ENCODE peak calls at places on chromosome 4, in four cellular contexts. D, X, I and W are unnamed samples.

GRCh38 chr4:144451771-144452170 is 194.2 kb upstream of the HHIP start:
- DNase-seq in D (no peak), X (no peak), I (no peak), W (no peak)

GRCh38 chr4:108030332-108030731 is 40.6 kb downstream of the HADH start:
- DNase-seq in D (peak; percentile 51), X (peak; percentile 79), I (no peak), W (no peak)

GRCh38 chr4:99436976-99437655 is 2.0 kb upstream of the ADH7 start:
- DNase-seq in D (no peak), X (peak; percentile 24), I (no peak), W (no peak)

GRCh38 chr4:113434247-113434587 is 327.3 kb downstream of the CAMK2D start:
- DNase-seq in D (no peak), X (peak; percentile 60), I (no peak), W (no peak)

GRCh38 chr4:80184791-80185756 is 12.2 kb upstream of the PRDM8 start:
- DNase-seq in D (no peak), X (no peak), I (no peak), W (no peak)

GRCh38 chr4:176339936-176340761 is 20.4 kb downstream of the SPCS3 start:
- DNase-seq in D (no peak), X (no peak), I (no peak), W (no peak)

GRCh38 chr4:53563824-53564223 is 27.5 kb downstream of the LNX1 start:
- DNase-seq in D (peak; percentile 72), X (peak; percentile 80), I (no peak), W (no peak)

GRCh38 chr4:99457676-99458075 is 22.5 kb upstream of the ADH7 start:
- DNase-seq in D (no peak), X (no peak), I (no peak), W (no peak)

GRCh38 chr4:101020956-101021355 is 326.4 kb downstream of the PPP3CA start:
- DNase-seq in D (peak; percentile 84), X (peak; percentile 33), I (no peak), W (no peak)

GRCh38 chr4:610411-611261 is 14.7 kb upstream of the PDE6B start:
- DNase-seq in D (peak; percentile 96), X (peak; percentile 24), I (peak; percentile 58), W (no peak)

GRCh38 chr4:55729306-55730142 is 90.1 kb upstream of the EXOC1L start:
- DNase-seq in D (no peak), X (no peak), I (no peak), W (no peak)

GRCh38 chr4:78545275-78546246 is 6.0 kb upstream of the ANXA3 start:
- DNase-seq in D (peak; percentile 47), X (peak; percentile 18), I (no peak), W (no peak)

GRCh38 chr4:104870495-104871228 is 276.0 kb upstream of the TET2 start:
- DNase-seq in D (no peak), X (no peak), I (no peak), W (no peak)

GRCh38 chr4:88166608-88167007 is 8.2 kb upstream of the ABCG2 start:
- DNase-seq in D (no peak), X (no peak), I (no peak), W (no peak)
- TF ChIP-seq CTCF in D (no peak), X (no peak), I (no peak), W (no peak)

GRCh38 chr4:138981930-138982390 is 33.6 kb upstream of the NOCT start:
- DNase-seq in D (peak; percentile 69), X (peak; percentile 63), I (no peak), W (no peak)
- TF ChIP-seq CTCF in D (no peak), X (peak; percentile 43), I (no peak), W (no peak)

DNA sequence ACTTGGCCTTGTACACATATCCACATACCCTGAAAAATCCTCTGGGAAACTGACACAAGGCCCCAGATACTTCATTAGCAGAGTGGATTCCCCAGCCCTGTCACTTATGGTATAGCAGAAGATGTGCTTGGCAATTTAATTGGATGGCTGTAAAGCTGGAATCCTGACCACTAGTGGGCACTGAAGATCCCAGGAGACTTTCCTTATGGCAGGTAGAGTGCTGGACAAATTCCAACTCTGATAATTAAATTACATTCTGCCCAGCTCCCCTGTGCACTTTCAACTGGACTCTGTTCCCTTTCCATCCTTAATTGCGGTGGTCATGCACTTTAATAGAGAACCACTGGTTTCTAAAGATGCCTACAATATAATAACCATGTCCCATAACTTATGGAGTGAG is 119.8 kb downstream of the DCK start:
- DNase-seq in D (peak; percentile 27), X (no peak), I (no peak), W (no peak)
- TF ChIP-seq CTCF in D (no peak), X (no peak), I (no peak), W (no peak)

GRCh38 chr4:173192375-173193162 is 24.0 kb downstream of the GALNT7 start:
- DNase-seq in D (peak; percentile 57), X (no peak), I (no peak), W (no peak)
- TF ChIP-seq CTCF in D (no peak), X (no peak), I (no peak), W (no peak)

DNA sequence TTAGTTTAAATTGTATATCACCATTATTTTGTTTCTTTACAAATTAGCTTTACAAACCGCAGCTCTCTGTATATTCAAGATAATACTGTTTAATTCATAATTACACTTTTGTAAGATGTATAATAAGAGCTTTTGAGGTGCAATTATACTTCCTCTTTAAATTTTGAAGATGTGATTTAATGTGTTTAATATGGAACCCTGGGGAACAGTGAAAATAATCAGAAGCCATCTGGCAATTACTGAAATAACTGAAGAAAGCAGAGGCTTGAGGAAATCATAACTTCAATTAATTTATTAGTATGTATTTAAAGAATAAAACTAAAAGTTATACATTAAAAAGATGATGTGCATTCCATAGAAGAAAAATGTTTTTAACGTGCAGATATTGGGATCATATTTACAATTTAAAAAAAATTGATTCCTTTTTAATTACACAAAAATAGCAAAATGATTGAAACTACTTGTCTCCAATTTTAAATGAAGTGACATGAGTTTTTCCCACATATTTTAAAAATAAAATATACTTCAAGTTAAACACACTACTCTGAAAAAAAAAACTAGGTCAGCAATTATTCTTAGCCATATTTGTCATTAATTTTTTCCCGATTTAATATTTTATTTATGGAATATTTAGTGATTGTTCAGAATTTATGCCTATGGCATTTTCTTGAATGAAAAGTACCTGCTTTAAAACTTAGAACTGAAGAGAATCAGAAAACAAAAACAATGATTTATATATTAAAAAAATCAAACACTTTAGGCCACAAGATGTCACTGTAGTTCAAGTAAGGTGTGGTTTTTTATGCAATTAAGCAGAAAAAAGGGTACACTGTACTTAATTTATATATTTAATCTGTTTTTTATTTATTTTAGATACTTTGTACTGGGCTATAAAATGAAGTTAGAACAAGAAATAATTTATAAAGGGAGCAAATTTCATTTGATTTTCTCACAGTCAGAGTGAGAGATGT is 942.7 kb upstream of the NDST4 start:
- DNase-seq in D (peak; percentile 36), X (no peak), I (no peak), W (no peak)
- TF ChIP-seq CTCF in D (peak; percentile 44), X (peak; percentile 21), I (no peak), W (no peak)

DNA sequence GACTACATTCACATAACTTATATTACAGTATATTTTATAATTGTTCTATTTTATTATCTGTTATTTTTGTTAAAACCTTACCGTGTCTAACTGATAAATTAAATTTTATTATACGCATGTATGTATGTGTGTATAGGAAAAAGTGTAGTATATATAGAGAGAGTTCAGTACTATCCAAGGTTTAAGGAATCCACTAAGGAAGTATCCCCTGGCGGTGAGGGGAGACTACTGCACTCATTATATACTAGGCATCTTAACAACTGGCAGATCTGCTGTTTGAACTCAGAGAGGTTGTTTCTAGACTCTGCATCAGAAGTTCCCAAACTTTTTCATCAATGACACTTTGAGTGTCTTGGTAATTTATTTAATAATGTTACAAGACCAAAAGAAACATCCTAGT is 70.9 kb downstream of the NDST4 start:
- DNase-seq in D (peak; percentile 17), X (no peak), I (no peak), W (no peak)
- TF ChIP-seq CTCF in D (no peak), X (peak; percentile 37), I (no peak), W (no peak)

GRCh38 chr4:126223784-126224407 is 909.1 kb downstream of the FAT4 start:
- DNase-seq in D (peak; percentile 39), X (peak; percentile 26), I (no peak), W (no peak)
- TF ChIP-seq CTCF in D (peak; percentile 62), X (peak; percentile 89), I (no peak), W (no peak)

DNA sequence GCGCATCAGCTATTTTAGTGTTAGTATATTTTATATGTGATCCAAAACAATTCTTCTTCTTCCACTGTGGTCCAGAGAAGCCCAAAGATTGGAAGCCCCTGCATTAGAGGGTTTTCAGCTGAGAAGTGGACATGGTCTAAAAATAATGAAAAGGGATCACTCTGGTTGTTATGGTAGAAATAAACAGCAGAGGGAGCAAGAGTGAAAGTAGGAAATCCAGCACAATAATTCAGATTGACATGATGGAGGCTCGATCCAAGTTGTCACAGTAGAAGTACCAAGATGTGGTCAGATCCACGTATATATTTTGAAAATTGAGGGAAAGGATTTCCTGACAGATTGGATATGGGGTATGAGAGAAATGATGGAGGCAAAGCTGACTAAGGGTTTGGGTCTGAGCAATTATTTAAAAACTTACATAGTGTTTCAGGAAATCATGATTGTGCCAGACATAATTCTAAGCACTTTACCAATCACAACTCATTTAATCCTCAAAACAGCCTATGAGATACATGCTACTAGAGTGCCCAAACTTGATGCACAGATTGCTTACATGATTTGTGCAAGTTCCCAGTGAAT is 17.0 kb upstream of the TMEM144 start:
- DNase-seq in D (peak; percentile 60), X (peak; percentile 20), I (no peak), W (no peak)
- TF ChIP-seq CTCF in D (peak; percentile 51), X (peak; percentile 64), I (peak; percentile 65), W (no peak)

DNA sequence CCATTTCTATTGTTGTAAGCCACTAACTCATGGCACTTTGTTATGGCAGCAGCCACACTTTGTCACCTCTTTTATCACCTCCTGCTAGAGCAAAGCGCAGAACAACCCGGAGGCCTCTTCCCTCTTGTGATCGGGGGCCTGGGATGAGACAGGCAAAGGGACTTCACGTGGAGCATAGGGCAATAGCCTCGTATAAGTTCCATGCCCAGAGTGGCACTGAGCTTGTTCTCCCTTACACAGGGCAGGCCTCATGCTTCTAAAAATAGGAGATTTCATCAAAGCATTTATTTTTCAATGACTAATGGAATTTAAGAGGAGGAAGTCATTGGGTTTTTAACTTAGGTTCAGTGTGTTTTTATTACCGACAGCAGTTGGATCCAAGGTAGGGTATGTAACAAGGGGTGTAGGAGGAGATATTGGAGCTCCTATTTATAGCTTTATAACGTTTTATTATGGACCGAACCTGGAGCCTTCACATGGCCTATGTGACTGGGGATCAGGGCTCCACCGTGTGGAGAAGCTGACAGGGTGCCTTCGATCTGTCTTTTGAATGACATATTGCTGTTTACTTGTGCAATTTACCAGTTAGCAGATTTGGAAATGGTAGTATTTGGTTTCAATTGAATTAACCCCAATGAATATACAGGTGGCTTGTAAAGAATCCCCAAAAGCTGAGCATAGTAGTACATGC is 93.8 kb downstream of the SLC2A9 start:
- DNase-seq in D (no peak), X (no peak), I (no peak), W (no peak)
- TF ChIP-seq CTCF in D (no peak), X (no peak), I (no peak), W (no peak)

DNA sequence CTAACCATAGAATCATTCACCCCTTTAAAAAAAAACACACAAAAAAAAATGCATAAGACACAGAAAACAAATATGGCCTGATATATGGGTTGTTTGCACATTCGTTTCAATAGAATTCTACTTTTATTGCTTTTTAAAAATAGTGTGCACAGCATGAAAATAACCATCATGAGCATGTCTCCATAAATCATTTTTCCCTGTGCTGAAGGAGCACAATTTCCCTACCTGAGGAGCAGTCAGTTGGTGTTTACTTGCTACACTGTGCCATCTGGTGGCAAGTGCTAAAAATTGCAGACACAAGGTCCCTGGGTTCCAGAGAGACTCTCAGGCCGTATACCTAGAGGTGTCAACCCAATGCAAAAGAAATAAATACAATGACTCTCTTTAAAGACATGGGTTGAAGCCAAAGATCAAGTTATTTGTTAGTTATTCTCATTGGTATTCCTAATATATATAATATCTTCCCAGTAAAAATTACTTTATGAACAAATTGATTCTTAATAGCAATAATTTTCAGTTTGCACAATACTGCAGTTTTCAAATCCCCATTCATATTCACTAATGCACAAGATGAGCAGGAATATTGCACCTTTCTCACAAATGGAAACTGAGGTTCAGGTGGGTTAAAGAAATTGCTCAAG is 551.4 kb downstream of the IQCM start:
- DNase-seq in D (peak; percentile 80), X (peak; percentile 67), I (no peak), W (no peak)
- TF ChIP-seq CTCF in D (peak; percentile 78), X (peak; percentile 88), I (no peak), W (no peak)